ENCODE peak calls at places on chromosomes 3 and 15, in ten cellular contexts. W, S, D, Q, X, A, R, I, L and B are unnamed samples.

GRCh38 chr3:173553635-173554280 is 156.2 kb downstream of the NLGN1 start:
- DNase-seq in W (peak), S (peak), D (peak), Q (peak), X (no peak), A (peak), R (peak), I (peak), L (no peak), B (peak)

GRCh38 chr15:78131295-78132021 is at the start of gene CIB2:
- DNase-seq in W (peak), S (peak), D (peak), Q (peak), X (peak), A (peak), R (peak), I (peak), L (peak), B (peak)

GRCh38 chr15:29669823-29670222 is 152.4 kb downstream of the TJP1 start:
- DNase-seq in W (peak), S (no peak), D (no peak), Q (no peak), X (no peak), A (no peak), R (no peak), I (no peak), L (no peak), B (peak)

GRCh38 chr3:38542401-38543298 is 46.5 kb downstream of the EXOG start:
- DNase-seq in W (no peak), S (no peak), D (no peak), Q (no peak), X (no peak), A (no peak), R (no peak), I (no peak), L (no peak), B (peak)

GRCh38 chr15:89646416-89647141 is 8.7 kb downstream of the KIF7 start:
- DNase-seq in W (no peak), S (no peak), D (no peak), Q (no peak), X (no peak), A (no peak), R (no peak), I (no peak), L (no peak), B (no peak)

GRCh38 chr3:54783611-54784010 is 144.2 kb downstream of the LRTM1 start:
- DNase-seq in W (no peak), S (peak), D (no peak), Q (no peak), X (no peak), A (no peak), R (peak), I (no peak), L (no peak), B (peak)

GRCh38 chr3:8575364-8576104 is 69.1 kb downstream of the SSUH2 start:
- DNase-seq in W (peak), S (peak), D (peak), Q (no peak), X (no peak), A (no peak), R (no peak), I (no peak), L (no peak), B (peak)

GRCh38 chr3:7447197-7447769 is 586.4 kb downstream of the GRM7 start:
- DNase-seq in W (no peak), S (no peak), D (no peak), Q (no peak), X (no peak), A (no peak), R (no peak), I (no peak), L (no peak), B (no peak)